ENCODE peak calls at places on chromosome 6, in ten cellular contexts. G is IMR-90, V is H7, D is heart right ventricle, Z is WERI-Rb-1, T is body of pancreas, Y is cardiac muscle cell, J is fibroblast of lung, Q is MG63, A is Panc1. N is an unnamed sample.

GRCh38 chr6:169991913-169992312 is 240.5 kb downstream of the ERMARD start:
- DNase-seq in G (no peak), V (peak; percentile 21), D (no peak), Z (no peak), T (no peak), Y (no peak), J (no peak), Q (no peak), A (no peak), N (no peak)

GRCh38 chr6:33419580-33420492 is at the start of gene SYNGAP1:
- DNase-seq in G (peak; percentile 64), V (peak; percentile 78), D (peak; percentile 70), Z (peak; percentile 91), T (no peak), Y (peak; percentile 83), J (peak; percentile 74), Q (peak; percentile 71), A (no peak), N (no peak)

GRCh38 chr6:152587473-152587872 is 49.7 kb downstream of the SYNE1 start:
- DNase-seq in G (no peak), V (no peak), D (no peak), Z (no peak), T (no peak), Y (no peak), J (no peak), Q (no peak), A (no peak), N (no peak)

GRCh38 chr6:100968934-100969333 is 87.8 kb upstream of the ASCC3 start:
- DNase-seq in G (no peak), V (no peak), D (no peak), Z (peak; percentile 43), T (no peak), Y (no peak), J (no peak), Q (no peak), A (no peak), N (peak; percentile 59)

GRCh38 chr6:97437087-97437486 is 154.1 kb upstream of the MMS22L start:
- DNase-seq in G (peak; percentile 18), V (peak; percentile 40), D (no peak), Z (no peak), T (no peak), Y (peak; percentile 30), J (peak; percentile 22), Q (no peak), A (peak; percentile 7), N (no peak)

GRCh38 chr6:21455071-21455470 is 138.5 kb upstream of the SOX4 start:
- DNase-seq in G (peak; percentile 6), V (no peak), D (no peak), Z (no peak), T (no peak), Y (peak; percentile 74), J (no peak), Q (no peak), A (no peak), N (no peak)

GRCh38 chr6:41734666-41735426 is 562 bp downstream of the TFEB start:
- DNase-seq in G (peak; percentile 71), V (peak; percentile 93), D (peak; percentile 86), Z (peak; percentile 94), T (peak; percentile 77), Y (peak; percentile 84), J (peak; percentile 79), Q (peak; percentile 70), A (no peak), N (peak; percentile 74)

GRCh38 chr6:51322505-51322904 is 503.8 kb downstream of the TFAP2B start:
- DNase-seq in G (no peak), V (no peak), D (no peak), Z (no peak), T (no peak), Y (no peak), J (no peak), Q (no peak), A (no peak), N (no peak)

GRCh38 chr6:3433005-3433404 is 23.8 kb downstream of the SLC22A23 start:
- DNase-seq in G (no peak), V (no peak), D (no peak), Z (no peak), T (peak; percentile 38), Y (no peak), J (no peak), Q (no peak), A (no peak), N (no peak)

GRCh38 chr6:47149554-47149953 is 107.4 kb upstream of the ADGRF1 start:
- DNase-seq in G (no peak), V (no peak), D (no peak), Z (no peak), T (no peak), Y (no peak), J (no peak), Q (no peak), A (no peak), N (no peak)

GRCh38 chr6:47520282-47520681 is 42.7 kb downstream of the CD2AP start:
- DNase-seq in G (no peak), V (no peak), D (no peak), Z (peak; percentile 65), T (no peak), Y (no peak), J (no peak), Q (no peak), A (no peak), N (no peak)

GRCh38 chr6:159683722-159684304 is 9.2 kb downstream of the SOD2 start:
- DNase-seq in G (no peak), V (no peak), D (no peak), Z (no peak), T (no peak), Y (no peak), J (no peak), Q (no peak), A (no peak), N (no peak)

GRCh38 chr6:34852406-34853085 is 35.3 kb downstream of the TAF11 start:
- DNase-seq in G (no peak), V (no peak), D (no peak), Z (no peak), T (no peak), Y (no peak), J (peak; percentile 4), Q (no peak), A (no peak), N (no peak)

GRCh38 chr6:105596284-105596755 is 193.4 kb upstream of the PREP start:
- DNase-seq in G (peak; percentile 99), V (no peak), D (no peak), Z (no peak), T (no peak), Y (peak; percentile 81), J (peak; percentile 99), Q (peak; percentile 35), A (peak; percentile 85), N (no peak)

GRCh38 chr6:69594405-69594804 is 202.4 kb downstream of the LMBRD1 start:
- DNase-seq in G (no peak), V (no peak), D (no peak), Z (no peak), T (no peak), Y (no peak), J (no peak), Q (no peak), A (no peak), N (no peak)

GRCh38 chr6:88483424-88483823 is 317.3 kb upstream of the CNR1 start:
- DNase-seq in G (no peak), V (no peak), D (no peak), Z (no peak), T (no peak), Y (no peak), J (no peak), Q (no peak), A (no peak), N (no peak)

GRCh38 chr6:39847216-39847615 is 55.0 kb downstream of the DAAM2 start:
- DNase-seq in G (no peak), V (peak; percentile 69), D (peak; percentile 40), Z (no peak), T (peak; percentile 86), Y (peak; percentile 81), J (no peak), Q (no peak), A (no peak), N (no peak)

GRCh38 chr6:87243812-87244211 is 78.6 kb upstream of the SMIM8 start:
- DNase-seq in G (no peak), V (no peak), D (no peak), Z (no peak), T (no peak), Y (no peak), J (no peak), Q (no peak), A (no peak), N (no peak)
- H3K36me3 ChIP-seq in G (peaks cover 25% of the 10 kb centered on the region), V (no peaks in the 10 kb centered on the region), D (no peaks in the 10 kb centered on the region), Z (peaks cover 66% of the 10 kb centered on the region), T (peaks cover 10% of the 10 kb centered on the region), Y (peaks cover 27% of the 10 kb centered on the region), J (no peaks in the 10 kb centered on the region), Q (peaks cover 30% of the 10 kb centered on the region), A (peaks cover 25% of the 10 kb centered on the region), N (peaks cover 41% of the 10 kb centered on the region)

GRCh38 chr6:130362128-130362527 is 3.7 kb upstream of the TMEM200A start:
- DNase-seq in G (no peak), V (peak; percentile 46), D (no peak), Z (no peak), T (no peak), Y (no peak), J (no peak), Q (no peak), A (no peak), N (no peak)
- H3K36me3 ChIP-seq in G (no peaks in the 10 kb centered on the region), V (no peaks in the 10 kb centered on the region), D (no peaks in the 10 kb centered on the region), Z (no peaks in the 10 kb centered on the region), T (no peaks in the 10 kb centered on the region), Y (no peaks in the 10 kb centered on the region), J (no peaks in the 10 kb centered on the region), Q (no peaks in the 10 kb centered on the region), A (no peaks in the 10 kb centered on the region), N (no peaks in the 10 kb centered on the region)

GRCh38 chr6:36980876-36981619 is 4.9 kb downstream of the MTCH1 start:
- DNase-seq in G (no peak), V (peak; percentile 87), D (no peak), Z (no peak), T (no peak), Y (no peak), J (no peak), Q (no peak), A (no peak), N (no peak)
- H3K36me3 ChIP-seq in G (peaks cover 42% of the 10 kb centered on the region), V (peaks cover 23% of the 10 kb centered on the region), D (no peaks in the 10 kb centered on the region), Z (peaks cover 68% of the 10 kb centered on the region), T (peaks cover 14% of the 10 kb centered on the region), Y (peaks cover 12% of the 10 kb centered on the region), J (peaks cover 19% of the 10 kb centered on the region), Q (peaks cover 63% of the 10 kb centered on the region), A (peaks cover 13% of the 10 kb centered on the region), N (peaks cover 14% of the 10 kb centered on the region)

DNA sequence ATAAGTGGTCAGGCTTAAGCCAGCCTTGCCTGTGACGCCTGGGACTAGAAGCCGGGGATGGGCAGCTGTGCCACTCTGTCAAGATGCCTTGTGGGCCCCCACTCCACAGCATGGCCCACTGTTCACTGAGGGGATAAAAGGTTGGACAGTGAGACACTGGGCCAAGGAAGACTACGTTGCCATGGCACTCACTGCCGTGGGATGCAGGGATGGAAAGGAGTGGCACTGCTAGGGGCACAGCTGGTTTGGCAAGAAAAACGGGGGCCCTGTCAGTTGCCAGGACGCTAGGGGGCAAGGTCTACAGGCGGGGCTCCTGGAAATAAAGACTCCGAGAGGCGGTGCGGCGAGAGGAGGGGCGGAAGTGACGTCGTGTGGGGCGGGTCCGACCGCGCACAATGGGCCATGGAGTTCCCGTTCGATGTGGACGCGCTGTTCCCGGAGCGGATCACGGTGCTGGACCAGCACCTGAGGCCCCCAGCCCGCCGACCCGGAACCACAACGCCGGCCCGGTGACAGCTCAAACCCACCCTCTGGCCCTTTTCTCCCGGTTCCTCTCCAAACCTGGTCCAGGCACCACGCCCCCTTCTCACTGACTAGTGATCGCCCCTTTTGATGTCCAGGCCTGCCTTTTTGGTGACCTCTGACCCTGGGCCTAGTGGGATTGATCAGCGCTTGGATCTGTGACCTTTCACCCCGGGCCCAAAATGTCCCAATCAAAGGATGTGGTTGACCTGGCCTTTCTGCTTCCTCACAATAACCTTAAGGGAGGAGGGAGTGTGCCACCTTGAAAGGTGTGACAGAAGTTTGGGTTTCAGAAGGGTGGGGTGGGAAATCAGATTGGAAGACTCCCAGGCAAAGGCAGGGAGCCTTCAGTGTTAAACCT is at the start of gene ATAT1:
- DNase-seq in G (peak; percentile 68), V (peak; percentile 96), D (peak; percentile 89), Z (peak; percentile 94), T (peak; percentile 90), Y (peak; percentile 80), J (peak; percentile 76), Q (peak; percentile 82), A (no peak), N (peak; percentile 91)
- H3K36me3 ChIP-seq in G (peaks cover 53% of the 10 kb centered on the region), V (peaks cover 25% of the 10 kb centered on the region), D (no peaks in the 10 kb centered on the region), Z (peaks cover 88% of the 10 kb centered on the region), T (peaks cover 27% of the 10 kb centered on the region), Y (peaks cover 34% of the 10 kb centered on the region), J (peaks cover 13% of the 10 kb centered on the region), Q (peaks cover 18% of the 10 kb centered on the region), A (peaks cover 9% of the 10 kb centered on the region), N (peaks cover 32% of the 10 kb centered on the region)